ENCODE peak calls at places on chromosomes 5 and 9, in four cellular contexts. U is left ventricle myocardium inferior, S is mammary epithelial cell, A is thyroid gland. R is an unnamed sample.

GRCh38 chr9:70987986-70988385 is 133.4 kb downstream of the TRPM3 start:
- DNase-seq in U (no peak), S (no peak), A (no peak), R (no peak)

GRCh38 chr9:136823136-136824046 is 15.6 kb downstream of the RABL6 start:
- DNase-seq in U (no peak), S (no peak), A (no peak), R (no peak)

GRCh38 chr5:159051431-159052281 is 48.1 kb downstream of the EBF1 start:
- DNase-seq in U (peak; percentile 67), S (no peak), A (peak; percentile 44), R (no peak)

GRCh38 chr9:94941211-94941875 is 214.8 kb downstream of the AOPEP start:
- DNase-seq in U (no peak), S (no peak), A (peak; percentile 56), R (peak; percentile 88)

GRCh38 chr9:109781541-109782197 is 1.7 kb downstream of the PALM2AKAP2 start:
- DNase-seq in U (no peak), S (no peak), A (no peak), R (no peak)

GRCh38 chr5:3345195-3345594 is 250.4 kb upstream of the IRX1 start:
- DNase-seq in U (no peak), S (no peak), A (no peak), R (no peak)

GRCh38 chr5:58114324-58114723 is 345.6 kb downstream of the PLK2 start:
- DNase-seq in U (no peak), S (peak; percentile 91), A (no peak), R (no peak)

GRCh38 chr5:115262066-115262404 is 642 bp downstream of the PGGT1B start:
- DNase-seq in U (no peak), S (peak; percentile 39), A (no peak), R (no peak)

GRCh38 chr9:112905084-112905483 is 14.4 kb upstream of the SLC46A2 start:
- DNase-seq in U (no peak), S (no peak), A (no peak), R (no peak)

GRCh38 chr5:168793844-168794837 is 215.0 kb upstream of the PANK3 start:
- DNase-seq in U (no peak), S (peak; percentile 3), A (peak; percentile 59), R (no peak)

GRCh38 chr9:117466111-117466510 is 51.3 kb upstream of the ASTN2 start:
- DNase-seq in U (no peak), S (no peak), A (no peak), R (peak; percentile 34)

GRCh38 chr9:93096811-93097382 is 880 bp downstream of the CARD19 start:
- DNase-seq in U (no peak), S (no peak), A (no peak), R (peak; percentile 12)

GRCh38 chr5:98700730-98701129 is 72.7 kb upstream of the RGMB start:
- DNase-seq in U (no peak), S (peak; percentile 11), A (no peak), R (no peak)

GRCh38 chr5:159663986-159664385 is 252.3 kb upstream of the ADRA1B start:
- DNase-seq in U (no peak), S (no peak), A (no peak), R (no peak)

GRCh38 chr5:35087971-35088370 is 40.2 kb upstream of the AGXT2 start:
- DNase-seq in U (no peak), S (no peak), A (peak; percentile 23), R (no peak)

GRCh38 chr9:127450170-127450830 is 906 bp downstream of the RPL12 start:
- DNase-seq in U (no peak), S (peak; percentile 16), A (no peak), R (peak; percentile 51)

GRCh38 chr5:85814596-85814995 is 803.1 kb upstream of the COX7C start:
- DNase-seq in U (no peak), S (no peak), A (no peak), R (peak; percentile 10)

DNA sequence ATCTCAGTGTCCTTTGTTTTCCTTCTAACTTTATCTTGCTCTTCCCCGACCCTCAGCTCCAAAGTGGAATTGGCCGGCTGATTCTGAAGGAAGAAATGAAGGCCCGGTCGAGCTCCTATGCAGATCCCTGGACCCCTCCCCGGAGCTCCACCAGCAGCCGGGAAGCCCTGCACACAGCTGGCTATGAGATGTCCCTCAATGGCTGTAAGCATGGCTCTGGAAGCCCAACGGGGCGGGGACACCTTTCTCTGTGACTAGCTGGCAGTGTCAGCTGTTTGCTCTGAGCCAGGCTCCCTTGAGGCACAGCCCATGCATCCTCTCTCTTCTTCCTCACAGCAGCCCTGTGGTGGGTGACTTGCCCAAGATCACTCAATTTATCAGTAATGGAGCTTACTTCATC is 23.9 kb upstream of the AFAP1L1 start:
- DNase-seq in U (no peak), S (no peak), A (no peak), R (no peak)
- H3K36me3 ChIP-seq in U (peaks cover 96% of the 10 kb centered on the region), S (no peaks in the 10 kb centered on the region), A (no peaks in the 10 kb centered on the region), R (no peaks in the 10 kb centered on the region)

GRCh38 chr5:32387176-32387575 is 57.4 kb downstream of the ZFR start:
- DNase-seq in U (no peak), S (no peak), A (no peak), R (no peak)
- H3K36me3 ChIP-seq in U (peaks cover 88% of the 10 kb centered on the region), S (peaks cover 49% of the 10 kb centered on the region), A (peaks cover 45% of the 10 kb centered on the region), R (peaks cover 18% of the 10 kb centered on the region)

DNA sequence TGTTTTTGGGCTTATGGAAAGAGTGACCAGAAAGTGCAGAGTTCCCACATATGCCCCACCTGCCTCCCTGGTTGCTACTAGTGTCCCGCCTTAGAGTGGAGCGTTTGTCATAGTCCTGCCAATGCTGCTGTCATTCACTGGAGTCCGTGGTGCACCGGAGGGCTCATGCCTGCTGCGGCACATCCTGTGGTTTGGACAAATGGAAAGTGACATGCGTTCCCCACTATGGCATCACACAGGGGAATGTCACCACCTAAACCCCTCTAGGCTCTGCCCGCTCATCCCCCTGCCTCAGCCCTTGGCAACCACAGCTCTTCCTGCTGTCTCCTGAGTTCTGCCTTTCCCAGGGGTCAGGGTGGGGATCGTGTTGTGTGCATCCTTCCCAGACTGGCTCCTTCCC is 29.2 kb downstream of the IRX4 start:
- DNase-seq in U (no peak), S (peak; percentile 16), A (no peak), R (no peak)
- H3K36me3 ChIP-seq in U (no peaks in the 10 kb centered on the region), S (no peaks in the 10 kb centered on the region), A (no peaks in the 10 kb centered on the region), R (no peaks in the 10 kb centered on the region)

GRCh38 chr9:86207193-86207592 is 52.3 kb downstream of the C9orf153 start:
- DNase-seq in U (no peak), S (no peak), A (no peak), R (no peak)

GRCh38 chr9:86200599-86201162 is 58.8 kb downstream of the C9orf153 start:
- DNase-seq in U (no peak), S (no peak), A (no peak), R (no peak)

GRCh38 chr9:86201474-86202337 is 57.8 kb downstream of the C9orf153 start:
- DNase-seq in U (no peak), S (no peak), A (no peak), R (no peak)

GRCh38 chr9:86202338-86202882 is 57.0 kb downstream of the C9orf153 start:
- DNase-seq in U (no peak), S (peak; percentile 25), A (peak; percentile 6), R (peak; percentile 59)
- H3K36me3 ChIP-seq in U (no peaks in the 10 kb centered on the region), S (no peaks in the 10 kb centered on the region), A (no peaks in the 10 kb centered on the region), R (no peaks in the 10 kb centered on the region)

GRCh38 chr5:176342766-176343458 is 18.7 kb downstream of the KIAA1191 start:
- DNase-seq in U (no peak), S (no peak), A (no peak), R (no peak)
- H3K36me3 ChIP-seq in U (peaks cover 39% of the 10 kb centered on the region), S (peaks cover 25% of the 10 kb centered on the region), A (peaks cover 31% of the 10 kb centered on the region), R (peaks cover 12% of the 10 kb centered on the region)

GRCh38 chr5:179821298-179822058 is 773 bp downstream of the SQSTM1 start:
- DNase-seq in U (peak; percentile 97), S (peak; percentile 89), A (peak; percentile 98), R (peak; percentile 95)
- H3K36me3 ChIP-seq in U (peaks cover 47% of the 10 kb centered on the region), S (peaks cover 17% of the 10 kb centered on the region), A (peaks cover 39% of the 10 kb centered on the region), R (peaks cover 17% of the 10 kb centered on the region)

R was measured in small intestine.